ENCODE peak calls at places on chromosomes 11 and 22, in ten cellular contexts. I is IMR-90; D is fibroblast of lung; M is body of pancreas; Z is cardiac muscle cell; U is heart right ventricle; F is CD8-positive, alpha-beta T cell; R is mucosa of descending colon; P is HCT116; Q is mesendoderm. J is an unnamed sample. For H3K4me1, the result is how much of the 10 kb centered on the place peaks cover.

GRCh38 chr11:43789700-43790443 is 90.8 kb upstream of the ALKBH3 start:
- DNase-seq in D (peak), Q (no peak), U (no peak), P (peak), M (no peak), R (no peak), F (no peak), Z (no peak), I (peak), J (no peak)

GRCh38 chr11:113551645-113552044 is 76.4 kb upstream of the DRD2 start:
- DNase-seq in I (no peak), P (no peak), D (no peak), Q (no peak), Z (no peak), F (no peak), R (no peak), U (no peak), M (no peak), J (no peak)

GRCh38 chr22:31958625-31959239 is 14.4 kb downstream of the YWHAH start:
- DNase-seq in I (no peak), F (no peak), R (no peak), Z (no peak), U (no peak), P (no peak), M (no peak), Q (no peak), D (no peak), J (no peak)

GRCh38 chr11:47592970-47593369 is 1.2 kb downstream of the C1QTNF4 start:
- DNase-seq in F (no peak), D (no peak), Z (no peak), R (no peak), I (no peak), M (no peak), P (no peak), U (no peak), Q (no peak), J (no peak)

GRCh38 chr22:48101704-48102103 is 1339.3 kb downstream of the TBC1D22A start:
- DNase-seq in Z (no peak), P (no peak), Q (no peak), D (no peak), F (peak), M (no peak), U (no peak), I (no peak), R (no peak), J (no peak)

GRCh38 chr22:23094695-23095466 is 24.6 kb downstream of the GNAZ start:
- DNase-seq in P (no peak), F (no peak), Q (no peak), Z (no peak), U (no peak), D (no peak), R (no peak), M (no peak), I (no peak), J (no peak)

GRCh38 chr11:63858628-63859550 is 20.0 kb downstream of the MARK2 start:
- DNase-seq in I (peak), Q (no peak), P (no peak), U (no peak), F (no peak), D (peak), M (peak), R (peak), Z (no peak), J (no peak)

GRCh38 chr11:113493205-113493604 is 18.0 kb upstream of the DRD2 start:
- DNase-seq in P (no peak), M (no peak), F (no peak), D (no peak), Q (no peak), R (no peak), Z (no peak), I (no peak), U (no peak), J (no peak)

GRCh38 chr11:36478700-36479329 is 31.3 kb downstream of the TRAF6 start:
- DNase-seq in P (peak), M (no peak), R (no peak), Z (peak), D (peak), U (peak), Q (peak), I (peak), F (no peak), J (no peak)

GRCh38 chr11:111548542-111548941 is 8.0 kb downstream of the LAYN start:
- DNase-seq in M (no peak), Z (no peak), D (no peak), U (no peak), P (no peak), R (no peak), Q (no peak), F (no peak), I (peak), J (no peak)

GRCh38 chr11:93765551-93765950 is 18.5 kb upstream of the MED17 start:
- DNase-seq in Q (peak), Z (peak), U (no peak), D (peak), F (no peak), P (no peak), M (no peak), R (no peak), I (no peak), J (no peak)

GRCh38 chr11:134760307-134760706 is 348.3 kb upstream of the B3GAT1 start:
- DNase-seq in F (no peak), U (no peak), D (no peak), P (no peak), Q (no peak), M (no peak), R (no peak), Z (no peak), I (no peak), J (no peak)

GRCh38 chr22:32144875-32145274 is 14.2 kb downstream of the C22orf42 start:
- DNase-seq in Z (no peak), D (no peak), Q (no peak), F (no peak), U (no peak), I (no peak), R (no peak), M (no peak), P (no peak), J (no peak)

GRCh38 chr11:20647976-20648565 is 21.3 kb upstream of the NELL1 start:
- DNase-seq in M (peak), R (no peak), Q (peak), I (peak), Z (peak), P (peak), F (no peak), U (peak), D (peak), J (no peak)

GRCh38 chr22:22768885-22769284 is 118.7 kb upstream of the IGLL5 start:
- DNase-seq in Z (no peak), U (no peak), F (no peak), M (no peak), I (no peak), Q (no peak), R (no peak), D (no peak), P (no peak), J (no peak)

GRCh38 chr11:87719311-87720073 is 455.8 kb downstream of the RAB38 start:
- DNase-seq in M (no peak), Q (no peak), D (peak), I (no peak), P (no peak), R (no peak), F (no peak), U (no peak), Z (no peak), J (no peak)

GRCh38 chr11:86588566-86589090 is 83.8 kb downstream of the ME3 start:
- DNase-seq in F (no peak), R (no peak), Z (no peak), P (no peak), U (peak), I (no peak), M (no peak), Q (peak), D (peak), J (no peak)

GRCh38 chr11:93614111-93614784 is 47.2 kb upstream of the CEP295 start:
- DNase-seq in P (peak), Z (no peak), F (no peak), M (no peak), R (no peak), I (no peak), D (no peak), U (no peak), Q (peak), J (no peak)

GRCh38 chr11:74005721-74006517 is 3.0 kb downstream of the UCP3 start:
- DNase-seq in Z (no peak), M (no peak), D (no peak), Q (no peak), F (no peak), P (no peak), U (no peak), I (no peak), R (no peak), J (no peak)

GRCh38 chr22:20928573-20928967 is 11.4 kb downstream of the CRKL start:
- DNase-seq in M (no peak), R (no peak), Z (no peak), I (no peak), Q (no peak), F (no peak), D (no peak), P (no peak), U (no peak), J (no peak)

GRCh38 chr11:47918370-47918690 is 62.0 kb upstream of the PTPRJ start:
- DNase-seq in U (no peak), I (no peak), Q (no peak), Z (no peak), M (no peak), D (no peak), F (no peak), R (no peak), P (no peak), J (no peak)

GRCh38 chr11:11849127-11849746 is 7.5 kb downstream of the USP47 start:
- DNase-seq in D (peak), U (peak), M (peak), R (peak), F (peak), I (peak), Z (peak), Q (peak), P (peak), J (peak)

GRCh38 chr22:27839261-27839660 is 37.7 kb upstream of the MN1 start:
- DNase-seq in R (no peak), P (no peak), U (no peak), Z (no peak), M (no peak), F (no peak), D (no peak), I (no peak), Q (no peak), J (no peak)

GRCh38 chr11:75654314-75654713 is 14.5 kb downstream of the MAP6 start:
- DNase-seq in P (no peak), M (no peak), Q (no peak), I (peak), Z (no peak), R (no peak), F (no peak), D (peak), U (no peak), J (no peak)

GRCh38 chr11:97461934-97462333 is 1072.1 kb downstream of the JRKL start:
- DNase-seq in Z (no peak), I (no peak), F (no peak), M (no peak), Q (no peak), U (no peak), P (no peak), R (no peak), D (no peak), J (no peak)

GRCh38 chr11:128098840-128099239 is 488.5 kb downstream of the ETS1 start:
- DNase-seq in F (no peak), Q (peak), M (no peak), U (no peak), P (no peak), Z (no peak), R (no peak), D (no peak), I (no peak), J (no peak)

GRCh38 chr22:40036591-40037225 is 42.0 kb downstream of the FAM83F start:
- DNase-seq in P (peak), U (peak), M (peak), I (peak), D (peak), F (peak), Q (peak), R (peak), Z (peak), J (peak)

GRCh38 chr22:30190619-30191018 is 55.9 kb downstream of the LIF start:
- DNase-seq in I (no peak), F (no peak), P (no peak), Q (no peak), M (no peak), Z (no peak), U (no peak), R (no peak), D (no peak), J (no peak)

DNA sequence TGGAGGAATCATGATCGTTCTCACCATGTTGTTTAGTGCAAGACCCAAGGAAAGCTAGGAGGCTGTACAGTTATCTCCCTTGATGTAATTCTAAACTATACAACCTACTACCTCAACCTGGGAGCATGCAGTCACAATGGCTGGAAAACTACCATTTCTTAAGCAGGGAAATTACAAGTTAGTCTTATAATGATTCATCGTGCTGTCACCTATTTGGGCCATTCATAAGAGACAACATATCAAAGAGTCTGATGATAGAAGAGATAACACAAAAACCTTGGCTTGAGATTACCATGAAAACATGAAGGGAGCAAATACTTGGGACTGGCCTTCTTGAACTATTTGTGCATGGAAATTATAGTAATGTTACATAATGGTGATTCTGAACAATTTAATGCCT is 30.5 kb upstream of the BLID start:
- DNase-seq in P (peak), Z (no peak), D (peak), Q (no peak), U (no peak), F (no peak), R (no peak), I (peak), M (no peak), J (no peak)
- H3K4me1 ChIP-seq in P (half or more), Z (under half), D (under half), Q (under half), U (under half), F (under half), R (under half), I (under half), M (under half), J (under half)

DNA sequence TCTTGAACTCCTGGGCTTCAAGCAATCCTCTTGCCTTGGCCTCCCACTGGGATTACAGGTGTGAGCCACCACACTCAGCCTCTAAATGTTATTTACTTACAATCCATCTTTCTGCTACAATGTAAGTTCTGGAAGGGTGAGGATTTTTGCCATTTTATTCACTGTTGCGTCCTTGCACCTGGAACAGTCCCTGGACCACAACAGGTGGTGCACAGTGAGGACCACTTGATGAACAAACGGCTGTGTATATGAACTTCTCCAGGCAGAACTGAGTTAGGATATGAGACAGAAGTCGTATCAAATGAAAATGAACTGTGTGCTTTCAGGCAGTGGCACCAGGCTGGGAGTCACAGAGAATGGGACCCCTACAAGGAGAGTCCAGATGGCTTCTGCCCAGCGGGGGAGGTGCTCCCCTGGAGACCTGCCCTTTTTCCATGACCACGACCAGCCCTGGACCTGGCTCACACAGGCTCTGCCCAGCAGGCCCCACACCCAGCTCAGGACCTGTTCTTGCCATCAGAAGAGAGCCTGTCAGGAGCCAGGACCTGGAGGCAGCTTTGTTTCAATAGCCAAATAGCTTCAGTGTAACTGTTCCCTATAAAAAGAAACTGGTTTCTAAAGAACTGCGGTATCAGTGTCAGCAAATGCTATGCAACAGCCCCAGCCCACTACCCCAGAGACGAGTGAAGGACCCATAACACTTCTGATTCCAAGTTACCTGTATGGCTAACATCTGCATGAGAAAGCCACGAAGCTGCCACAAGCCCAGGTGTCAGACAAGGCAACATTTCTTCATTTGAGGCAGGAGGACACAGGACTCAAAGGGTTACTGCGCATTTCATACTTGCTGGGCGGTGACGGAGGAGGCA is 104.9 kb downstream of the MICAL3 start:
- DNase-seq in Q (peak), M (no peak), P (no peak), U (peak), I (no peak), D (no peak), R (no peak), F (no peak), Z (peak), J (no peak)
- H3K4me1 ChIP-seq in Q (under half), M (under half), P (half or more), U (half or more), I (under half), D (under half), R (under half), F (under half), Z (half or more), J (under half)

GRCh38 chr11:122205036-122205435 is 89.0 kb upstream of the BLID start:
- DNase-seq in P (no peak), M (no peak), Z (no peak), R (no peak), Q (no peak), U (no peak), F (no peak), D (peak), I (no peak), J (no peak)
- H3K4me1 ChIP-seq in P (half or more), M (under half), Z (under half), R (under half), Q (under half), U (under half), F (under half), D (under half), I (half or more), J (under half)

GRCh38 chr22:45318168-45318557 is 8.4 kb downstream of the FAM118A start:
- DNase-seq in Z (peak), M (peak), U (peak), I (peak), F (peak), P (no peak), Q (peak), R (peak), D (peak), J (peak)
- H3K4me1 ChIP-seq in Z (half or more), M (under half), U (half or more), I (under half), F (under half), P (under half), Q (under half), R (under half), D (under half), J (under half)

DNA sequence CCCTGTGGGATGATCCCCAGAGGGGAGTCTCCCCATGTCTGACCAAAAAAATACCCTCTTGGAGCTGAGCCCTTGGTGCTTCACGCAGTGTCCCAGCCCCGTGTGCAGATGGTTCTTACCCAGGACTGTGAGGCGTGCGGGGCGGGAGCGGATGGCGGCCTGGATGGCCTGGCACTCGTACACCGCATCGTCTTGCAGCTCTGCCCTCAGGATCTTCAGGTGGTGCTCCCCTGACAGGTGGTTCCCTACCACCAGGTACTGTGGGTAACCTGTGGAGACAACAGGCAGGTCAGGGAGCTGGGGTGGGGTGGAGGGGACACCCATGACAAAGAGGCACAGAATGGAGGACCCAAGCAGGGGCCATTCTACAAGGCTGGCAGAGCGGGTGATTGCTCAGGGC is 165.7 kb downstream of the ST3GAL4 start:
- DNase-seq in I (no peak), R (no peak), U (no peak), P (no peak), D (no peak), M (no peak), Z (no peak), F (no peak), Q (no peak), J (no peak)
- H3K4me1 ChIP-seq in I (under half), R (under half), U (under half), P (under half), D (under half), M (under half), Z (under half), F (under half), Q (under half), J (under half)

GRCh38 chr11:45036010-45036409 is 85.3 kb upstream of the TP53I11 start:
- DNase-seq in R (no peak), F (no peak), P (no peak), D (no peak), Z (no peak), U (no peak), M (no peak), I (no peak), Q (no peak), J (no peak)
- H3K4me1 ChIP-seq in R (under half), F (under half), P (under half), D (under half), Z (under half), U (under half), M (under half), I (under half), Q (under half), J (under half)

GRCh38 chr22:36014539-36015072 is 14.0 kb downstream of the RBFOX2 start:
- DNase-seq in Q (no peak), U (no peak), F (no peak), M (no peak), R (no peak), I (no peak), D (no peak), P (no peak), Z (no peak), J (no peak)

GRCh38 chr22:36015155-36015805 is 13.3 kb downstream of the RBFOX2 start:
- DNase-seq in I (no peak), M (no peak), F (no peak), U (no peak), Q (no peak), P (no peak), Z (peak), R (no peak), D (no peak), J (no peak)

GRCh38 chr22:36016656-36017055 is 12.0 kb downstream of the RBFOX2 start:
- DNase-seq in I (no peak), D (peak), R (no peak), P (no peak), F (no peak), M (no peak), Q (no peak), Z (no peak), U (no peak), J (no peak)

GRCh38 chr22:36017661-36018091 is 10.9 kb downstream of the RBFOX2 start:
- DNase-seq in R (no peak), I (no peak), Z (no peak), Q (peak), P (no peak), D (no peak), M (no peak), U (no peak), F (no peak), J (no peak)

DNA sequence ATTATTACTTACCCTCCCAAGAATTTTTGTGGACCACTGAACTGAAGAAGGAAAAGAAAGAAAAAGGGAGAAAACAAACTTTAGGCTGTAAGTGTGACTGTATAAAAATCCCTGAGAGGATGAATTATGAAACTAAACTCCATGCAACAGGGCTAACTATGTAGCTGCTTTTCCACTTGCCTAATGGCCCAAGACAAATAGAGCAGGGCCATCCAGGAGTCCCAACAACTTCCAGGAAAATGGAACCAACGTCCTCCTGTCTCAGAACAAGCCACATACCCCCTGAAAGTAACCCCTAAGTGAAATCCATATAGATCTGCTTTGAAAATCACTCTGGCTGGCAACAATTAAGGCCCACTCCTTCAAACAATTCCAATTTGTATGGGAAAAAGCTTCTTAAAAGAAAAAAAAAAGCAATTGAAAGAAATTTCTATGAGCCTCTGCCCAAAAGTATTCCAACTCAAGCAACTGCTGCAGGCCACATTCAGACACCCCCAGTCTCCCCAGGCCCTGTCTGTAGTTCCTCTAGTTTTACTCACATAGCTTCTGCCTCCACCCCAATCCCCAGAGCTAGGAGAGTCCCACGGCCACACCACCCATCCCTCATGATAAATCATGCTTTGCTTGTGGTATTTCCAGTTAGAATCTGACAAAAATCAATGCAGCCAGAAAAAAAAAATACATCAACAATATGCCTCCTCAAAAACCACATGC is 12.7 kb downstream of the RBFOX2 start:
- DNase-seq in I (no peak), R (no peak), U (no peak), Z (no peak), D (peak), Q (no peak), F (no peak), P (no peak), M (no peak), J (no peak)
- H3K4me1 ChIP-seq in I (under half), R (under half), U (half or more), Z (under half), D (under half), Q (under half), F (under half), P (under half), M (under half), J (under half)

J was measured in ovary.